ENCODE peak calls at places on chromosomes 11 and 22, in ten cellular contexts. Q is cardiac fibroblast, G is fibroblast of mammary gland, W is ovary, C is fibroblast of lung, L is IMR-90, R is tibial nerve, Y is lower leg skin, J is lung, D is A549. S is an unnamed sample.

GRCh38 chr22:30344447-30345200 is 12.1 kb downstream of the SF3A1 start:
- DNase-seq in Q (no peak), G (no peak), W (no peak), Y (no peak), J (no peak), C (no peak), R (no peak), D (no peak), L (no peak), S (no peak)

GRCh38 chr11:1831338-1832180 is 3.2 kb upstream of the SYT8 start:
- DNase-seq in W (no peak), C (no peak), Y (no peak), R (no peak), J (no peak), G (no peak), D (no peak), Q (no peak), L (no peak), S (no peak)

GRCh38 chr11:59857444-59858434 is 8.5 kb downstream of the TCN1 start:
- DNase-seq in C (no peak), Y (no peak), R (no peak), J (no peak), Q (no peak), W (no peak), D (peak), G (no peak), L (no peak), S (no peak)

GRCh38 chr22:50656122-50657070 is 16.2 kb upstream of the SHANK3 start:
- DNase-seq in J (no peak), L (peak), G (peak), R (no peak), D (peak), C (peak), Q (peak), W (no peak), Y (no peak), S (no peak)

GRCh38 chr11:11265320-11265719 is 87.7 kb downstream of the CSNK2A3 start:
- DNase-seq in L (no peak), Q (no peak), Y (peak), G (no peak), C (no peak), R (no peak), W (no peak), D (no peak), J (no peak), S (no peak)

GRCh38 chr22:46425011-46425410 is 89.5 kb downstream of the TRMU start:
- DNase-seq in Q (peak), G (peak), L (peak), D (no peak), Y (no peak), J (no peak), W (no peak), R (no peak), C (no peak), S (peak)

GRCh38 chr22:44588348-44588747 is 90.3 kb upstream of the RTL6 start:
- DNase-seq in Y (peak), D (no peak), G (no peak), W (no peak), L (no peak), C (no peak), Q (no peak), J (no peak), R (no peak), S (no peak)

GRCh38 chr22:46652930-46653331 is 32.7 kb downstream of the GRAMD4 start:
- DNase-seq in R (no peak), W (no peak), Q (peak), L (peak), D (no peak), Y (no peak), C (peak), J (no peak), G (peak), S (no peak)

DNA sequence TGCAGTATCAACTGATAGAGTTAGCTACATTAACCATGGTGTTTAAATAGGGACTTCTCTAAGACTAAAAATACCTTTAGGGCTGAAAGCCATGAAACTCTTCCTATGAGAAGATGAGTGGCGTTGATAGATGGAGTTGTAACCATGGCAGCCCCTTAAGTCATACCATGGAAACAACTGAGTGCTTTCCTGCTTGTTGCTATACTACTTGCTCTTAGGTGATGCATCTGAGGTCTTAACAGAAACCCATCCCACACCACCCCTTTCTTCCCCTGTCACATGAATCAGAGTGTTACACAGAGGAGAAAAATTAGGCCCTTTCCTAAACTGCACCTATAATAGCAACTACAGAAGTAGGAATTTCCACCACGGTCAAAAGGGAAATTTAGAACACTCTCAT is 64.3 kb upstream of the ZC3H12C start:
- DNase-seq in G (no peak), L (peak), Y (no peak), W (no peak), Q (no peak), R (no peak), J (no peak), C (no peak), D (no peak), S (no peak)
- H3K4me3 ChIP-seq in G (no peak), L (no peak), Y (no peak), W (no peak), Q (no peak), R (no peak), J (no peak), C (no peak), D (no peak), S (no peak)

GRCh38 chr22:17541476-17541875 is 21.8 kb upstream of the SLC25A18 start:
- DNase-seq in Q (no peak), R (no peak), J (no peak), C (no peak), D (no peak), G (no peak), Y (no peak), W (no peak), L (no peak), S (no peak)

GRCh38 chr22:17537155-17537554 is 26.1 kb upstream of the SLC25A18 start:
- DNase-seq in C (no peak), Y (no peak), G (no peak), D (no peak), W (no peak), J (no peak), R (no peak), L (no peak), Q (no peak), S (no peak)

GRCh38 chr22:17542452-17542851 is 20.8 kb upstream of the SLC25A18 start:
- DNase-seq in Q (no peak), Y (peak), J (no peak), R (no peak), W (no peak), C (no peak), G (no peak), L (no peak), D (no peak), S (no peak)

GRCh38 chr22:17536269-17536668 is 27.0 kb upstream of the SLC25A18 start:
- DNase-seq in R (no peak), C (no peak), G (no peak), L (no peak), D (no peak), Y (peak), W (no peak), Q (peak), J (peak), S (no peak)

GRCh38 chr22:17540481-17540880 is 22.8 kb upstream of the SLC25A18 start:
- DNase-seq in W (no peak), J (no peak), R (no peak), G (no peak), Q (no peak), C (no peak), Y (peak), D (no peak), L (no peak), S (no peak)
- TF ChIP-seq CTCF in W (no peak), J (no peak), R (no peak), G (no peak), Q (peak), C (no peak), Y (no peak), D (no peak), L (no peak), S (no peak)

GRCh38 chr11:18310800-18311340 is 11.1 kb downstream of the HPS5 start:
- DNase-seq in D (no peak), Y (no peak), Q (no peak), R (no peak), G (peak), L (no peak), C (no peak), J (no peak), W (no peak), S (no peak)

GRCh38 chr11:18313985-18314763 is 7.8 kb downstream of the HPS5 start:
- DNase-seq in Y (no peak), W (peak), C (peak), D (peak), G (peak), R (no peak), J (no peak), Q (peak), L (peak), S (no peak)

GRCh38 chr11:18309691-18310090 is 12.2 kb downstream of the HPS5 start:
- DNase-seq in Q (no peak), C (no peak), L (no peak), G (no peak), Y (no peak), W (no peak), J (no peak), R (no peak), D (no peak), S (no peak)

GRCh38 chr11:18312663-18313420 is 9.1 kb downstream of the HPS5 start:
- DNase-seq in W (no peak), R (no peak), G (peak), Q (peak), D (no peak), L (peak), Y (no peak), C (no peak), J (no peak), S (peak)

GRCh38 chr11:18312012-18312411 is 9.9 kb downstream of the HPS5 start:
- DNase-seq in Y (no peak), D (no peak), R (no peak), Q (peak), L (peak), J (no peak), W (no peak), C (no peak), G (peak), S (no peak)
- H3K4me3 ChIP-seq in Y (no peak), D (no peak), R (no peak), Q (no peak), L (no peak), J (no peak), W (no peak), C (no peak), G (no peak), S (no peak)

GRCh38 chr11:75495749-75496641 is 29.7 kb downstream of the GDPD5 start:
- DNase-seq in Y (no peak), G (no peak), L (no peak), R (no peak), J (no peak), C (no peak), D (peak), Q (no peak), W (no peak), S (no peak)
- TF ChIP-seq CTCF in Y (no peak), G (no peak), L (peak), R (no peak), J (no peak), C (no peak), D (peak), Q (no peak), W (no peak), S (no peak)

DNA sequence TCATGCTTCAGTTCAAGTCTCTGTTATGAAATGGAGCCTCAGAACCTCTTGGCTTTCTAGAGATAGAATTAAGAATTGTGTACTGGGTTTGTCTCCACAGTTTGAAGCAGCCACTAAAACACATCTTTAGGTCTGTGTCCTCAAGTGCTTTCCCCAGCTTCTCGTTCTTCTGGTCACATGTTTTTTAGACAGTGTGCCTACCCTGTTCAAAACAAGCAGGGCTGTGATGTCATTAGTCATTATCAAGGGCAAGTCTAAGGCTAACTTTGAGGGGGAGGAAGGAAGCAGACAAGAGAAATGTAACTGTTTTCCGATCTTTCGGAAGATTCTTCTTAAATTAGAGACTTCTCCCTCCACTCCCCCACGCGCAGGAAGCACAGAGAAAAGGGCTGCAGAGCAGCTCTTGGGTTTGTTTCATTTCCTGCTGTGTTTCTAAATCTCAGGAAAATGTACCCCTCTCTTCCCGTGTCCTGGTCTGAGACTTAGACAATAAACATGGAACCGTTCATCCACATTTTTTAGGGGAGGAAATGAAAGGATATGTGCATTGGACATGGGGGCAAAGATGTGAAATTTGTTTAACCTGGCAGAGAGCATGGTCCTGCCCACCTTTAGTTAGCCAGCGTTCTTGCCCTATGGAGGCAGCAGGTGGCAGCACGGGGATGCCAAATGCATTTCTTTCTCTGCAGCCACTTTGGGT is 3.1 kb downstream of the AKIP1 start:
- DNase-seq in L (peak), D (peak), Y (no peak), G (peak), J (no peak), Q (peak), W (no peak), C (peak), R (no peak), S (no peak)
- H3K4me3 ChIP-seq in L (no peak), D (no peak), Y (no peak), G (no peak), J (no peak), Q (peak), W (no peak), C (no peak), R (no peak), S (peak)

DNA sequence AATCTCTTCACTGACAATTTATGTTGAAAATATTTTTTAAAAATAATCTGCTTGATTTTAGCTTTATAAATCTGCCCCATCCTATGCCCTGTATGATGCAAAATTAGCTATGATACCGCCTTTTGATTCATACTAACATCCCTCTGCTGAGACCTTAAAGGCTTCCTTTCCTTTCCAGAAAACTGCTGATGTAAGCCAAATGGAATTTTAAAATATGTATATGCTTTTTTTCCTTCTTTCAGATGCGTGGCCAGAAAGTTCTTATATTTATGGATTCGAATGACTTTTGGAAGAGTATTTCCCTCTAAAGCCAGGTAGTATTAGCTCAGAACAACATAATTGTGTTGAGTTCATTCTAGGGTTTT is 34.5 kb downstream of the SFI1 start:
- DNase-seq in R (no peak), D (no peak), W (no peak), J (no peak), Y (no peak), G (no peak), Q (peak), L (no peak), C (peak), S (no peak)
- TF ChIP-seq CTCF in R (no peak), D (no peak), W (no peak), J (no peak), Y (no peak), G (no peak), Q (no peak), L (no peak), C (no peak), S (no peak)

GRCh38 chr11:31799794-31800397 is 11.2 kb downstream of the PAX6 start:
- DNase-seq in D (no peak), J (no peak), Q (no peak), G (no peak), C (no peak), Y (peak), L (no peak), W (no peak), R (no peak), S (no peak)
- H3K4me3 ChIP-seq in D (no peak), J (no peak), Q (no peak), G (no peak), C (no peak), Y (no peak), L (no peak), W (no peak), R (no peak), S (no peak)

S was measured in HFF-Myc.